ENCODE peak calls at places on chromosomes 13 and 19, in ten cellular contexts. S is fibroblast of gingiva; M is activated naive CD8-positive, alpha-beta T cell treated with anti-CD3 and anti-CD28 coated beads, Interleukin-2, amount 50 U/mL, for 24 hours; Y is stimulated activated CD8-positive, alpha-beta memory T cell treated with anti-CD3 and anti-CD28 coated beads, Interleukin-4, amount 100 ng/mL, for 24 hours; R is Calu3; Z is Peyer's patch; E is AG09309; X is activated naive CD4-positive, alpha-beta T cell; D is iPS-NIHi11; F is cardiac septum. A is an unnamed sample.
A peak's percentile ranks its signal among the peaks of the same experiment; 100 is the strongest.

GRCh38 chr19:13282486-13283065 is 132.4 kb downstream of the IER2 start:
- DNase-seq in S (no peak), M (no peak), Y (no peak), R (no peak), Z (no peak), E (no peak), X (no peak), D (no peak), F (no peak), A (no peak)

GRCh38 chr19:51398096-51398704 is 7.8 kb upstream of the C19orf84 start:
- DNase-seq in S (peak; percentile 27), M (no peak), Y (no peak), R (no peak), Z (no peak), E (no peak), X (no peak), D (peak; percentile 51), F (no peak), A (no peak)

GRCh38 chr13:25847145-25847544 is 204.7 kb downstream of the SHISA2 start:
- DNase-seq in S (no peak), M (no peak), Y (no peak), R (no peak), Z (no peak), E (no peak), X (no peak), D (no peak), F (no peak), A (no peak)

GRCh38 chr13:29681859-29682258 is 86.4 kb upstream of the SLC7A1 start:
- DNase-seq in S (no peak), M (no peak), Y (no peak), R (no peak), Z (no peak), E (no peak), X (no peak), D (no peak), F (no peak), A (no peak)

GRCh38 chr13:87078947-87079795 is 592.0 kb upstream of the SLITRK5 start:
- DNase-seq in S (no peak), M (no peak), Y (no peak), R (no peak), Z (no peak), E (no peak), X (no peak), D (no peak), F (no peak), A (peak; percentile 87)

GRCh38 chr13:62931901-62932883 is 1516.5 kb upstream of the PCDH20 start:
- DNase-seq in S (no peak), M (no peak), Y (no peak), R (no peak), Z (no peak), E (no peak), X (no peak), D (no peak), F (no peak), A (no peak)

GRCh38 chr13:45658586-45659235 is 43.2 kb upstream of the ERICH6B start:
- DNase-seq in S (peak; percentile 46), M (no peak), Y (no peak), R (no peak), Z (no peak), E (peak; percentile 66), X (no peak), D (no peak), F (no peak), A (no peak)

GRCh38 chr19:47766359-47766620 is 12.2 kb upstream of the SELENOW start:
- DNase-seq in S (no peak), M (no peak), Y (no peak), R (no peak), Z (no peak), E (no peak), X (no peak), D (no peak), F (no peak), A (no peak)

GRCh38 chr19:44512326-44513298 is 12.3 kb upstream of the ZNF180 start:
- DNase-seq in S (no peak), M (peak; percentile 46), Y (no peak), R (peak; percentile 81), Z (peak; percentile 65), E (peak; percentile 31), X (no peak), D (peak; percentile 86), F (no peak), A (no peak)

GRCh38 chr19:15297416-15298224 is 34.7 kb downstream of the BRD4 start:
- DNase-seq in S (peak; percentile 68), M (no peak), Y (no peak), R (peak; percentile 12), Z (no peak), E (peak; percentile 70), X (no peak), D (no peak), F (no peak), A (peak; percentile 12)

GRCh38 chr13:99464441-99464949 is 36.8 kb upstream of the TM9SF2 start:
- DNase-seq in S (peak; percentile 84), M (no peak), Y (no peak), R (no peak), Z (no peak), E (peak; percentile 50), X (no peak), D (no peak), F (no peak), A (no peak)

GRCh38 chr19:35460608-35461007 is 12.6 kb downstream of the FFAR2 start:
- DNase-seq in S (no peak), M (no peak), Y (no peak), R (no peak), Z (no peak), E (no peak), X (no peak), D (no peak), F (no peak), A (no peak)

GRCh38 chr19:44111910-44112463 is 1.2 kb upstream of the ZNF225 start:
- DNase-seq in S (peak; percentile 85), M (no peak), Y (no peak), R (no peak), Z (no peak), E (peak; percentile 64), X (no peak), D (peak; percentile 31), F (no peak), A (no peak)

GRCh38 chr19:402786-403185 is 6.2 kb downstream of the C2CD4C start:
- DNase-seq in S (no peak), M (no peak), Y (no peak), R (no peak), Z (no peak), E (no peak), X (no peak), D (no peak), F (peak; percentile 12), A (no peak)

GRCh38 chr13:32951580-32951979 is 64.6 kb upstream of the KL start:
- DNase-seq in S (no peak), M (no peak), Y (no peak), R (no peak), Z (no peak), E (no peak), X (no peak), D (no peak), F (no peak), A (no peak)